ENCODE peak calls at places on chromosomes 11 and 22, in five cellular contexts. A is pons, Y is AG04450, T is A549, U is lung. I is an unnamed sample.

GRCh38 chr11:76371170-76371569 is 9.8 kb downstream of the THAP12 start:
- DNase-seq in A (no peak), Y (peak; percentile 66), T (peak; percentile 41), U (no peak), I (peak; percentile 56)

GRCh38 chr11:128868851-128869671 is 2.0 kb upstream of the KCNJ1 start:
- DNase-seq in A (no peak), Y (no peak), T (no peak), U (no peak), I (no peak)

GRCh38 chr11:73493838-73494598 is 103.9 kb downstream of the FAM168A start:
- DNase-seq in A (peak; percentile 63), Y (peak; percentile 27), T (no peak), U (no peak), I (peak; percentile 70)

GRCh38 chr11:19258651-19259230 is 18.0 kb upstream of the E2F8 start:
- DNase-seq in A (no peak), Y (no peak), T (no peak), U (no peak), I (no peak)

GRCh38 chr11:12540913-12541587 is 133.2 kb upstream of the TEAD1 start:
- DNase-seq in A (no peak), Y (peak; percentile 87), T (peak; percentile 41), U (no peak), I (peak; percentile 81)

GRCh38 chr11:60768202-60768601 is 11.5 kb downstream of the MS4A15 start:
- DNase-seq in A (no peak), Y (no peak), T (no peak), U (no peak), I (no peak)

GRCh38 chr11:71946144-71946571 is 17.3 kb downstream of the RNF121 start:
- DNase-seq in A (no peak), Y (no peak), T (peak; percentile 53), U (no peak), I (no peak)

GRCh38 chr11:131991606-131992005 is 621.2 kb downstream of the NTM start:
- DNase-seq in A (no peak), Y (no peak), T (no peak), U (no peak), I (no peak)

GRCh38 chr11:73716153-73717056 is 44.5 kb downstream of the RAB6A start:
- DNase-seq in A (peak; percentile 55), Y (no peak), T (no peak), U (no peak), I (no peak)

GRCh38 chr22:35632902-35633301 is 15.3 kb upstream of the APOL6 start:
- DNase-seq in A (no peak), Y (no peak), T (no peak), U (no peak), I (no peak)

GRCh38 chr22:19776433-19777031 is 16.0 kb downstream of the TBX1 start:
- DNase-seq in A (no peak), Y (no peak), T (no peak), U (no peak), I (no peak)

GRCh38 chr11:23233075-23233474 is 372.8 kb upstream of the CCDC179 start:
- DNase-seq in A (no peak), Y (no peak), T (no peak), U (no peak), I (peak; percentile 7)

GRCh38 chr11:22641559-22641958 is 15.9 kb upstream of the FANCF start:
- DNase-seq in A (no peak), Y (no peak), T (no peak), U (no peak), I (no peak)

GRCh38 chr11:134339756-134340155 is 8.0 kb downstream of the GLB1L2 start:
- DNase-seq in A (no peak), Y (no peak), T (no peak), U (peak; percentile 22), I (no peak)

GRCh38 chr11:47259178-47259977 is 1.6 kb downstream of the NR1H3 start:
- DNase-seq in A (peak; percentile 43), Y (no peak), T (peak; percentile 75), U (no peak), I (peak; percentile 60)

GRCh38 chr11:79708319-79708928 is 267.6 kb upstream of the TENM4 start:
- DNase-seq in A (no peak), Y (peak; percentile 7), T (peak; percentile 3), U (no peak), I (peak; percentile 42)

GRCh38 chr11:22340803-22341581 is 2.8 kb downstream of the SLC17A6 start:
- DNase-seq in A (no peak), Y (no peak), T (no peak), U (no peak), I (no peak)

GRCh38 chr11:13963949-13964770 is 1.6 kb downstream of the SPON1 start:
- DNase-seq in A (no peak), Y (no peak), T (no peak), U (peak; percentile 34), I (peak; percentile 36)

GRCh38 chr22:22925795-22926358 is 38.3 kb downstream of the IGLL5 start:
- DNase-seq in A (no peak), Y (no peak), T (no peak), U (no peak), I (no peak)

GRCh38 chr11:104928831-104929230 is 30.6 kb upstream of the CASP12 start:
- DNase-seq in A (no peak), Y (no peak), T (no peak), U (no peak), I (no peak)

GRCh38 chr11:45264839-45265515 is 21.2 kb downstream of the SYT13 start:
- DNase-seq in A (no peak), Y (peak; percentile 39), T (peak; percentile 91), U (no peak), I (peak; percentile 78)

GRCh38 chr11:11454671-11455223 is 101.7 kb upstream of the CSNK2A3 start:
- DNase-seq in A (no peak), Y (no peak), T (no peak), U (no peak), I (no peak)

GRCh38 chr11:72308226-72309073 is 64.5 kb upstream of the PHOX2A start:
- DNase-seq in A (no peak), Y (peak; percentile 91), T (no peak), U (no peak), I (peak; percentile 70)

GRCh38 chr11:72001834-72002591 is 3.3 kb downstream of the IL18BP start:
- DNase-seq in A (no peak), Y (no peak), T (no peak), U (no peak), I (no peak)

GRCh38 chr11:125871391-125872137 is 15.9 kb upstream of the HYLS1 start:
- DNase-seq in A (peak; percentile 25), Y (no peak), T (peak; percentile 18), U (no peak), I (peak; percentile 39)

GRCh38 chr11:35162795-35163194 is 23.8 kb downstream of the CD44 start:
- DNase-seq in A (peak; percentile 29), Y (no peak), T (no peak), U (no peak), I (no peak)

GRCh38 chr11:14644396-14645246 is 1.0 kb downstream of the PDE3B start:
- DNase-seq in A (no peak), Y (no peak), T (peak; percentile 28), U (no peak), I (peak; percentile 40)

GRCh38 chr22:21064917-21065864 is 19.4 kb downstream of the LRRC74B start:
- DNase-seq in A (no peak), Y (no peak), T (no peak), U (no peak), I (no peak)

GRCh38 chr11:116511684-116512083 is 261.1 kb downstream of the BUD13 start:
- DNase-seq in A (no peak), Y (no peak), T (no peak), U (no peak), I (no peak)

GRCh38 chr22:23213581-23214341 is 33.5 kb downstream of the BCR start:
- DNase-seq in A (no peak), Y (no peak), T (no peak), U (no peak), I (no peak)

GRCh38 chr11:44017443-44018126 is 30.2 kb upstream of the ACCSL start:
- DNase-seq in A (no peak), Y (no peak), T (no peak), U (no peak), I (no peak)

GRCh38 chr11:122981388-122982264 is at the start of gene BSX:
- DNase-seq in A (peak; percentile 9), Y (no peak), T (no peak), U (peak; percentile 45), I (peak; percentile 77)

GRCh38 chr11:72856551-72857342 is 42.5 kb downstream of the ATG16L2 start:
- DNase-seq in A (no peak), Y (no peak), T (no peak), U (no peak), I (no peak)

GRCh38 chr11:72534859-72535547 is 100.7 kb upstream of the CLPB start:
- DNase-seq in A (peak; percentile 8), Y (no peak), T (no peak), U (no peak), I (no peak)

I was measured in AG08396.